ENCODE peak calls at places on chromosomes 5 and 9, in nine cellular contexts. W is tibial artery, M is prostate gland, N is A549, T is psoas muscle, U is AG09319, F is GM20000, G is testis, P is heart left ventricle. D is an unnamed sample.

GRCh38 chr9:130866474-130866965 is 30.1 kb downstream of the QRFP start:
- DNase-seq in W (no peak), M (peak; percentile 84), N (peak; percentile 93), T (peak; percentile 72), U (peak; percentile 68), F (peak; percentile 38), G (peak; percentile 88), P (peak; percentile 65), D (no peak)

GRCh38 chr9:127020526-127021078 is 101.8 kb downstream of the ANGPTL2 start:
- DNase-seq in W (no peak), M (no peak), N (no peak), T (no peak), U (no peak), F (no peak), G (no peak), P (no peak), D (no peak)

GRCh38 chr5:54317511-54318260 is 7.3 kb upstream of the ARL15 start:
- DNase-seq in W (no peak), M (no peak), N (no peak), T (no peak), U (no peak), F (no peak), G (no peak), P (no peak), D (no peak)

GRCh38 chr5:32504923-32505596 is 60.5 kb upstream of the ZFR start:
- DNase-seq in W (peak; percentile 70), M (peak; percentile 13), N (no peak), T (peak; percentile 81), U (peak; percentile 97), F (no peak), G (peak; percentile 79), P (peak; percentile 60), D (no peak)

GRCh38 chr5:119304439-119304838 is 51.4 kb upstream of the TNFAIP8 start:
- DNase-seq in W (no peak), M (no peak), N (no peak), T (no peak), U (no peak), F (no peak), G (no peak), P (no peak), D (no peak)

GRCh38 chr9:37995348-37995737 is 73.7 kb downstream of the SHB start:
- DNase-seq in W (peak; percentile 56), M (no peak), N (no peak), T (no peak), U (no peak), F (no peak), G (no peak), P (no peak), D (no peak)

GRCh38 chr9:129863059-129863690 is 27.9 kb downstream of the USP20 start:
- DNase-seq in W (no peak), M (no peak), N (no peak), T (peak; percentile 49), U (no peak), F (no peak), G (no peak), P (no peak), D (no peak)

GRCh38 chr5:124876564-124876963 is 130.1 kb upstream of the ZNF608 start:
- DNase-seq in W (no peak), M (no peak), N (no peak), T (no peak), U (no peak), F (no peak), G (no peak), P (no peak), D (no peak)

GRCh38 chr5:125756456-125756855 is 666.8 kb upstream of the GRAMD2B start:
- DNase-seq in W (no peak), M (no peak), N (no peak), T (no peak), U (no peak), F (no peak), G (no peak), P (no peak), D (no peak)

GRCh38 chr5:133347039-133347438 is 265.3 kb downstream of the FSTL4 start:
- DNase-seq in W (no peak), M (no peak), N (peak; percentile 43), T (no peak), U (no peak), F (peak; percentile 31), G (no peak), P (no peak), D (no peak)

GRCh38 chr5:137657073-137657472 is 78.8 kb downstream of the KLHL3 start:
- DNase-seq in W (no peak), M (no peak), N (no peak), T (no peak), U (no peak), F (no peak), G (no peak), P (no peak), D (no peak)

DNA sequence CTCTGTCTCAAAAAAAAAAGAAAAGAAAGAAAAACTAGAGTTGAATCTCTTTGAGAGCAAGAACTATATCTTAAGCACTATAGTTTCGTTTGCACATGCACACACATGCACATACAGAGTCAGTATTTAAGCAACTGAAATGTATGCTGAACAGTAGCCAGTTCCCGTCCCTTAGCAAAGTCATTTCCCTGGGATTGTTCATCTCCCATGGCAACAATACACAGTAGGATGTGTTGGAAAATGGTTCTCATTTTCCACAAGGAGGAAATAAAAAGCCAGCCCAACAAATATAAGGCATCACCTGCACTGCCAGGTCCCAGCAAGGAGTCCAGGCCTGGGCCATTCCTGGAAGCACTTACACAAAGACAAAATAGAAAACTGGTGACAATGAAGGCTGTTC is 4.2 kb upstream of the ZNF346 start:
- DNase-seq in W (no peak), M (no peak), N (peak; percentile 13), T (no peak), U (no peak), F (no peak), G (no peak), P (no peak), D (no peak)
- TF ChIP-seq CTCF in W (no peak), M (no peak), N (no peak), T (no peak), U (no peak), F (no peak), G (no peak), P (no peak), D (no peak)

DNA sequence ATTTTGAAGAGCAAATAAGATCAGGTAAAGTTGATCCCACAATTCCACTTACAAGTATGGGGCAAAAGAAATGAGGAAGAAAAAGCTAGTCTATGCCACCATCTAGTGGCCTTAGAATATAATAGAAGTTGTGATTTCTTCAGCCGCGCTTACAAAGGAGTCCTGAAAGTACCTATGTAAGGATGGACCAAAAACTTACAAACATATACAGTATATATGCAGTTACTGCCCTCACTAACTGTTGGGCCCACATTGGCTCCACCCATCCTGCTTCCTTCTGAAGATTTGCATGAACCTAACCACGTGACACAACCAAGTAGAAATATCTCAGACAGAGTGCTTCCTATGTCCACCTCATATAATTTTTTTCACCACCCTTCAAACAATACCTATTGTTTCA is 11.7 kb upstream of the OR13D1 start:
- DNase-seq in W (no peak), M (peak; percentile 4), N (peak; percentile 68), T (no peak), U (peak; percentile 23), F (peak; percentile 25), G (no peak), P (no peak), D (no peak)
- TF ChIP-seq CTCF in W (peak; percentile 31), M (peak; percentile 46), N (peak; percentile 72), T (peak; percentile 41), U (peak; percentile 40), F (no peak), G (peak; percentile 44), P (peak; percentile 34), D (peak; percentile 79)

DNA sequence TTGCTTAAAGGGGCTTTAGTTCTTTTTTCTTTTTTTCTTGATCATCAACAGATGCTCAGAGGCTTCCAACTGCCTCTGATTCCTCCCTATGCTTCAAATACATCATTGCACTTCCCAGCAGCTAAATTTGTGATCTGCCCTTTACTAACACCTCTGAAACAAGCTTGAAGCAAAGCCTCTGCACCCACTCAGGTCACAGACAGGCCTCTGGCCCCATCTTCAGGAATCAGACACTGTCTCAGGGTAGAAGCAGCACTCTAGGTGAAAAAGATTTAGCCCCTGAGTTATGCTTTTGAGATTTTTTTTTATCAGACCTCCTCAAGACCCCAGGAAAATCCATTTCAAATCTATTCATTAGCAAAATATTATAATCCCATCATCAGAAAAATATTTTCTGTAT is 91.5 kb downstream of the MAMDC2 start:
- DNase-seq in W (no peak), M (no peak), N (no peak), T (no peak), U (no peak), F (no peak), G (no peak), P (no peak), D (no peak)
- TF ChIP-seq CTCF in W (no peak), M (no peak), N (no peak), T (peak; percentile 9), U (no peak), F (no peak), G (no peak), P (no peak), D (no peak)

GRCh38 chr5:33588654-33589372 is 148.0 kb downstream of the TARS1 start:
- DNase-seq in W (no peak), M (no peak), N (peak; percentile 56), T (peak; percentile 50), U (no peak), F (peak; percentile 21), G (peak; percentile 80), P (no peak), D (no peak)
- TF ChIP-seq CTCF in W (no peak), M (peak; percentile 17), N (peak; percentile 40), T (no peak), U (peak; percentile 33), F (peak; percentile 64), G (peak; percentile 30), P (no peak), D (peak; percentile 71)

GRCh38 chr5:30926181-30926580 is 267.3 kb upstream of the CDH6 start:
- DNase-seq in W (no peak), M (no peak), N (no peak), T (no peak), U (no peak), F (no peak), G (no peak), P (no peak), D (no peak)

GRCh38 chr5:30932611-30933010 is 260.9 kb upstream of the CDH6 start:
- DNase-seq in W (no peak), M (no peak), N (no peak), T (no peak), U (no peak), F (no peak), G (no peak), P (no peak), D (no peak)

GRCh38 chr5:30928966-30929365 is 264.5 kb upstream of the CDH6 start:
- DNase-seq in W (no peak), M (no peak), N (no peak), T (no peak), U (no peak), F (no peak), G (no peak), P (no peak), D (no peak)

GRCh38 chr5:30930736-30931135 is 262.8 kb upstream of the CDH6 start:
- DNase-seq in W (no peak), M (no peak), N (no peak), T (no peak), U (no peak), F (no peak), G (no peak), P (no peak), D (no peak)
- TF ChIP-seq CTCF in W (no peak), M (no peak), N (no peak), T (no peak), U (no peak), F (no peak), G (no peak), P (no peak), D (no peak)

GRCh38 chr5:24365406-24365805 is 279.4 kb downstream of the CDH10 start:
- DNase-seq in W (no peak), M (no peak), N (no peak), T (no peak), U (no peak), F (no peak), G (no peak), P (no peak), D (no peak)
- TF ChIP-seq CTCF in W (no peak), M (no peak), N (no peak), T (no peak), U (no peak), F (no peak), G (no peak), P (no peak), D (no peak)

D was measured in type B pancreatic cell.